ENCODE peak calls at places on chromosomes 16 and 17, in ten cellular contexts. One of them, this sample, is unnamed.

GRCh38 chr17:82194765-82195164 is 17.9 kb downstream of the CCDC57 start:
- DNase-seq in endodermal cell: no peak
- DNase-seq in brain microvascular endothelial cell: no peak
- DNase-seq in fibroblast of lung: no peak
- DNase-seq in right cardiac atrium: no peak
- DNase-seq in adipocyte: no peak
- DNase-seq in H7: no peak
- DNase-seq in kidney epithelial cell: no peak
- DNase-seq in cardiac muscle cell: no peak
- DNase-seq in astrocyte of the cerebellum: no peak
- DNase-seq in this sample: no peak

GRCh38 chr16:20611350-20611902 is 35.3 kb upstream of the ACSM2B start:
- DNase-seq in endodermal cell: no peak
- DNase-seq in H7: no peak
- DNase-seq in astrocyte of the cerebellum: no peak
- DNase-seq in adipocyte: no peak
- DNase-seq in kidney epithelial cell: no peak
- DNase-seq in cardiac muscle cell: no peak
- DNase-seq in right cardiac atrium: peak; percentile 81
- DNase-seq in fibroblast of lung: no peak
- DNase-seq in brain microvascular endothelial cell: no peak
- DNase-seq in this sample: no peak

GRCh38 chr17:35160354-35161201 is 13.0 kb downstream of the UNC45B start:
- DNase-seq in brain microvascular endothelial cell: no peak
- DNase-seq in cardiac muscle cell: no peak
- DNase-seq in H7: no peak
- DNase-seq in endodermal cell: no peak
- DNase-seq in fibroblast of lung: no peak
- DNase-seq in right cardiac atrium: no peak
- DNase-seq in astrocyte of the cerebellum: no peak
- DNase-seq in kidney epithelial cell: no peak
- DNase-seq in adipocyte: no peak
- DNase-seq in this sample: no peak

GRCh38 chr16:55662641-55663040 is 6.9 kb downstream of the SLC6A2 start:
- DNase-seq in H7: no peak
- DNase-seq in brain microvascular endothelial cell: no peak
- DNase-seq in cardiac muscle cell: no peak
- DNase-seq in adipocyte: peak; percentile 39
- DNase-seq in kidney epithelial cell: no peak
- DNase-seq in fibroblast of lung: no peak
- DNase-seq in right cardiac atrium: no peak
- DNase-seq in endodermal cell: no peak
- DNase-seq in astrocyte of the cerebellum: no peak
- DNase-seq in this sample: no peak

GRCh38 chr17:55314061-55314783 is 49.5 kb downstream of the HLF start:
- DNase-seq in kidney epithelial cell: no peak
- DNase-seq in brain microvascular endothelial cell: no peak
- DNase-seq in right cardiac atrium: no peak
- DNase-seq in endodermal cell: peak; percentile 19
- DNase-seq in H7: no peak
- DNase-seq in cardiac muscle cell: no peak
- DNase-seq in fibroblast of lung: no peak
- DNase-seq in astrocyte of the cerebellum: no peak
- DNase-seq in adipocyte: no peak
- DNase-seq in this sample: no peak

GRCh38 chr17:49361129-49361901 is 735 bp downstream of the ZNF652 start:
- DNase-seq in adipocyte: peak; percentile 51
- DNase-seq in cardiac muscle cell: peak; percentile 35
- DNase-seq in right cardiac atrium: no peak
- DNase-seq in endodermal cell: peak; percentile 81
- DNase-seq in H7: peak; percentile 59
- DNase-seq in brain microvascular endothelial cell: no peak
- DNase-seq in kidney epithelial cell: no peak
- DNase-seq in astrocyte of the cerebellum: no peak
- DNase-seq in fibroblast of lung: peak; percentile 50
- DNase-seq in this sample: no peak

GRCh38 chr17:4616456-4616855 is 25.0 kb downstream of the ALOX15 start:
- DNase-seq in endodermal cell: no peak
- DNase-seq in adipocyte: no peak
- DNase-seq in astrocyte of the cerebellum: no peak
- DNase-seq in cardiac muscle cell: no peak
- DNase-seq in H7: no peak
- DNase-seq in kidney epithelial cell: no peak
- DNase-seq in right cardiac atrium: no peak
- DNase-seq in fibroblast of lung: no peak
- DNase-seq in brain microvascular endothelial cell: no peak
- DNase-seq in this sample: no peak

GRCh38 chr17:21127508-21128077 is 829 bp downstream of the DHRS7B start:
- DNase-seq in fibroblast of lung: no peak
- DNase-seq in adipocyte: peak; percentile 5
- DNase-seq in kidney epithelial cell: no peak
- DNase-seq in right cardiac atrium: no peak
- DNase-seq in brain microvascular endothelial cell: no peak
- DNase-seq in astrocyte of the cerebellum: no peak
- DNase-seq in H7: no peak
- DNase-seq in endodermal cell: no peak
- DNase-seq in cardiac muscle cell: no peak
- DNase-seq in this sample: no peak

GRCh38 chr17:82875418-82875856 is 35.6 kb upstream of the ZNF750 start:
- DNase-seq in adipocyte: no peak
- DNase-seq in kidney epithelial cell: no peak
- DNase-seq in H7: peak; percentile 94
- DNase-seq in fibroblast of lung: no peak
- DNase-seq in astrocyte of the cerebellum: no peak
- DNase-seq in cardiac muscle cell: no peak
- DNase-seq in brain microvascular endothelial cell: no peak
- DNase-seq in right cardiac atrium: no peak
- DNase-seq in endodermal cell: peak; percentile 82
- DNase-seq in this sample: no peak

GRCh38 chr16:23706439-23706838 is 6.6 kb downstream of the ERN2 start:
- DNase-seq in endodermal cell: no peak
- DNase-seq in adipocyte: no peak
- DNase-seq in brain microvascular endothelial cell: no peak
- DNase-seq in fibroblast of lung: no peak
- DNase-seq in kidney epithelial cell: no peak
- DNase-seq in cardiac muscle cell: no peak
- DNase-seq in H7: no peak
- DNase-seq in right cardiac atrium: no peak
- DNase-seq in astrocyte of the cerebellum: no peak
- DNase-seq in this sample: no peak

GRCh38 chr16:47956881-47957280 is 198.9 kb downstream of the ABCC12 start:
- DNase-seq in right cardiac atrium: no peak
- DNase-seq in H7: no peak
- DNase-seq in brain microvascular endothelial cell: no peak
- DNase-seq in astrocyte of the cerebellum: no peak
- DNase-seq in endodermal cell: no peak
- DNase-seq in fibroblast of lung: no peak
- DNase-seq in cardiac muscle cell: no peak
- DNase-seq in kidney epithelial cell: no peak
- DNase-seq in adipocyte: no peak
- DNase-seq in this sample: no peak

GRCh38 chr17:21549107-21549687 is 143.1 kb upstream of the KCNJ18 start:
- DNase-seq in endodermal cell: no peak
- DNase-seq in right cardiac atrium: no peak
- DNase-seq in brain microvascular endothelial cell: peak; percentile 48
- DNase-seq in kidney epithelial cell: no peak
- DNase-seq in H7: no peak
- DNase-seq in cardiac muscle cell: no peak
- DNase-seq in fibroblast of lung: peak; percentile 73
- DNase-seq in adipocyte: peak; percentile 19
- DNase-seq in astrocyte of the cerebellum: no peak
- DNase-seq in this sample: peak; percentile 31

GRCh38 chr17:81396722-81397313 is 1.6 kb downstream of the BAHCC1 start:
- DNase-seq in brain microvascular endothelial cell: no peak
- DNase-seq in fibroblast of lung: peak; percentile 41
- DNase-seq in cardiac muscle cell: no peak
- DNase-seq in H7: peak; percentile 90
- DNase-seq in astrocyte of the cerebellum: no peak
- DNase-seq in endodermal cell: no peak
- DNase-seq in right cardiac atrium: peak; percentile 87
- DNase-seq in adipocyte: peak; percentile 64
- DNase-seq in kidney epithelial cell: no peak
- DNase-seq in this sample: no peak

DNA sequence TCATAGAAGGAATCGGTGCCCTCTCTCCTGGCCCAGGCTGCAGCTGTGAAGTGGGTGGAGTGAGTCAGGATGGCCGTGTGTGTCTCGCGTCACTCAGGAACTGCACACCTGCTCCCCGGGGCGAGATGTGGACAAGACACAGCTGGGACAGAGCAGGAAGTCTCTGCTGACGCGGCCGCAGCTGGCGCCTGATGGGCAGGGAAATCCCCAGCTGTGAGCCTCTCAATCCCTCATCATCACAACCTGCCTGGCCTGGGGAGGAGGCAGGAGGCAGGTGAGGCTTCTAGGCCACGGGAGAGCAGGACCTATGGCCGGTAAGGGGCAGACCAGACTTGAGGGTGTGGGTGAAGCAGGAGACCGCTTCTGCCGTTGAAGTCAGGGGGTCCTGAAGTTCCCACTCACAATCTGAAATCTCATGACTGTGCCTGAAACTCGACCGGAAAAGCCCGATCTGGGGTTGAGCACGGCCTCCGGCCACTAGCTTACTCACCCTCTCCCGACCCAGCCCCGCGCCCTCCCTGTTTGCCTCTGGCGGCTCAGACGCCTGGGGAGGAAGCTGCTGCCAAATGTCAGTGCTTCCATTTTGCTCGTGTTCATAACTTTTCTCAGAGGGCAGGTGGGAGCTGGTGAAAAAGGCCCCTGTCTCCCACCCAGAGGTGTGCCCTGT is 1.1 kb upstream of the TRPV3 start:
- DNase-seq in brain microvascular endothelial cell: peak; percentile 20
- DNase-seq in H7: no peak
- DNase-seq in kidney epithelial cell: peak; percentile 63
- DNase-seq in right cardiac atrium: no peak
- DNase-seq in astrocyte of the cerebellum: no peak
- DNase-seq in cardiac muscle cell: no peak
- DNase-seq in fibroblast of lung: peak; percentile 7
- DNase-seq in endodermal cell: peak; percentile 63
- DNase-seq in adipocyte: no peak
- DNase-seq in this sample: no peak
- H3K4me3 ChIP-seq in brain microvascular endothelial cell: no peak overlapping the region
- H3K4me3 ChIP-seq in H7: no peak overlapping the region
- H3K4me3 ChIP-seq in kidney epithelial cell: no peak overlapping the region
- H3K4me3 ChIP-seq in right cardiac atrium: no peak overlapping the region
- H3K4me3 ChIP-seq in astrocyte of the cerebellum: no peak overlapping the region
- H3K4me3 ChIP-seq in cardiac muscle cell: no peak overlapping the region
- H3K4me3 ChIP-seq in fibroblast of lung: no peak overlapping the region
- H3K4me3 ChIP-seq in endodermal cell: no peak overlapping the region
- H3K4me3 ChIP-seq in adipocyte: no peak overlapping the region
- H3K4me3 ChIP-seq in this sample: no peak overlapping the region

GRCh38 chr16:75261590-75262078 is 10.2 kb upstream of the BCAR1 start:
- DNase-seq in kidney epithelial cell: no peak
- DNase-seq in endodermal cell: no peak
- DNase-seq in brain microvascular endothelial cell: no peak
- DNase-seq in right cardiac atrium: peak; percentile 11
- DNase-seq in fibroblast of lung: no peak
- DNase-seq in cardiac muscle cell: no peak
- DNase-seq in astrocyte of the cerebellum: no peak
- DNase-seq in H7: peak; percentile 52
- DNase-seq in adipocyte: no peak
- DNase-seq in this sample: no peak

GRCh38 chr16:75262800-75263127 is 11.3 kb upstream of the BCAR1 start:
- DNase-seq in cardiac muscle cell: no peak
- DNase-seq in fibroblast of lung: no peak
- DNase-seq in astrocyte of the cerebellum: no peak
- DNase-seq in adipocyte: no peak
- DNase-seq in right cardiac atrium: no peak
- DNase-seq in kidney epithelial cell: no peak
- DNase-seq in H7: no peak
- DNase-seq in endodermal cell: no peak
- DNase-seq in brain microvascular endothelial cell: no peak
- DNase-seq in this sample: no peak

GRCh38 chr16:75263291-75263962 is 12.0 kb upstream of the BCAR1 start:
- DNase-seq in H7: peak; percentile 40
- DNase-seq in astrocyte of the cerebellum: no peak
- DNase-seq in adipocyte: no peak
- DNase-seq in fibroblast of lung: no peak
- DNase-seq in cardiac muscle cell: no peak
- DNase-seq in right cardiac atrium: peak; percentile 59
- DNase-seq in kidney epithelial cell: no peak
- DNase-seq in brain microvascular endothelial cell: no peak
- DNase-seq in endodermal cell: no peak
- DNase-seq in this sample: no peak

GRCh38 chr16:75260856-75261589 is 9.6 kb upstream of the BCAR1 start:
- DNase-seq in brain microvascular endothelial cell: no peak
- DNase-seq in adipocyte: no peak
- DNase-seq in cardiac muscle cell: no peak
- DNase-seq in fibroblast of lung: no peak
- DNase-seq in astrocyte of the cerebellum: no peak
- DNase-seq in right cardiac atrium: no peak
- DNase-seq in endodermal cell: peak; percentile 65
- DNase-seq in kidney epithelial cell: no peak
- DNase-seq in H7: peak; percentile 66
- DNase-seq in this sample: no peak

GRCh38 chr16:75262104-75262799 is 10.8 kb upstream of the BCAR1 start:
- DNase-seq in H7: peak; percentile 71
- DNase-seq in astrocyte of the cerebellum: no peak
- DNase-seq in right cardiac atrium: peak; percentile 75
- DNase-seq in endodermal cell: peak; percentile 45
- DNase-seq in kidney epithelial cell: no peak
- DNase-seq in cardiac muscle cell: no peak
- DNase-seq in fibroblast of lung: no peak
- DNase-seq in brain microvascular endothelial cell: no peak
- DNase-seq in adipocyte: no peak
- DNase-seq in this sample: no peak
- H3K4me3 ChIP-seq in H7: no peak overlapping the region
- H3K4me3 ChIP-seq in astrocyte of the cerebellum: no peak overlapping the region
- H3K4me3 ChIP-seq in right cardiac atrium: no peak overlapping the region
- H3K4me3 ChIP-seq in endodermal cell: no peak overlapping the region
- H3K4me3 ChIP-seq in kidney epithelial cell: no peak overlapping the region
- H3K4me3 ChIP-seq in cardiac muscle cell: no peak overlapping the region
- H3K4me3 ChIP-seq in fibroblast of lung: no peak overlapping the region
- H3K4me3 ChIP-seq in brain microvascular endothelial cell: no peak overlapping the region
- H3K4me3 ChIP-seq in adipocyte: peak overlapping the region; percentile 95
- H3K4me3 ChIP-seq in this sample: no peak overlapping the region

GRCh38 chr17:76238847-76239537 is 1.3 kb downstream of the RNF157 start:
- DNase-seq in endodermal cell: peak; percentile 36
- DNase-seq in H7: no peak
- DNase-seq in astrocyte of the cerebellum: no peak
- DNase-seq in fibroblast of lung: no peak
- DNase-seq in brain microvascular endothelial cell: no peak
- DNase-seq in kidney epithelial cell: no peak
- DNase-seq in adipocyte: no peak
- DNase-seq in cardiac muscle cell: no peak
- DNase-seq in right cardiac atrium: no peak
- DNase-seq in this sample: no peak
- H3K4me3 ChIP-seq in endodermal cell: no peak overlapping the region
- H3K4me3 ChIP-seq in H7: no peak overlapping the region
- H3K4me3 ChIP-seq in astrocyte of the cerebellum: no peak overlapping the region
- H3K4me3 ChIP-seq in fibroblast of lung: no peak overlapping the region
- H3K4me3 ChIP-seq in brain microvascular endothelial cell: no peak overlapping the region
- H3K4me3 ChIP-seq in kidney epithelial cell: no peak overlapping the region
- H3K4me3 ChIP-seq in adipocyte: no peak overlapping the region
- H3K4me3 ChIP-seq in cardiac muscle cell: no peak overlapping the region
- H3K4me3 ChIP-seq in right cardiac atrium: peak overlapping the region; percentile 95
- H3K4me3 ChIP-seq in this sample: no peak overlapping the region

DNA sequence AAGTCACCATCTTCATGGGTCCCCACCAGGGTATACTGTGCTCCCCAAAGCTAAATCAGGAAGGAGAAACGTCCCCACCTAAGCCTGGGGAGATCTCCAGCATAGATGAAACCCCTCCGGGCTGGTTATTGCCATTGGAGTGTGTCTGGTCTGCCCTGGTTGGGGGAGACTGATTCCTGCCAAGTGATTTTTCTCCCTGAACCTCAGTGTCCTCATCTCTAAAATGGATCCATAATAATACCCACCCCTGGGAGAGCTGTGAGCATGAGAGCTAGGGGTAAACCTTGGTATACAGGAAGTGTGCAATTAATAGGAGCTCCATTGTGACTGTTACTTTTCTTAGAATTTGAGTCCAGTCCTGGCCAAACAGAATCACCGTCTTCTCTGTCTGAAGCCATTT is 111.1 kb downstream of the CMIP start:
- DNase-seq in cardiac muscle cell: no peak
- DNase-seq in H7: no peak
- DNase-seq in fibroblast of lung: no peak
- DNase-seq in right cardiac atrium: no peak
- DNase-seq in astrocyte of the cerebellum: no peak
- DNase-seq in kidney epithelial cell: no peak
- DNase-seq in brain microvascular endothelial cell: no peak
- DNase-seq in adipocyte: no peak
- DNase-seq in endodermal cell: no peak
- DNase-seq in this sample: no peak
- H3K4me3 ChIP-seq in cardiac muscle cell: no peak overlapping the region
- H3K4me3 ChIP-seq in H7: no peak overlapping the region
- H3K4me3 ChIP-seq in fibroblast of lung: no peak overlapping the region
- H3K4me3 ChIP-seq in right cardiac atrium: no peak overlapping the region
- H3K4me3 ChIP-seq in astrocyte of the cerebellum: no peak overlapping the region
- H3K4me3 ChIP-seq in kidney epithelial cell: no peak overlapping the region
- H3K4me3 ChIP-seq in brain microvascular endothelial cell: no peak overlapping the region
- H3K4me3 ChIP-seq in adipocyte: no peak overlapping the region
- H3K4me3 ChIP-seq in endodermal cell: no peak overlapping the region
- H3K4me3 ChIP-seq in this sample: no peak overlapping the region